ENCODE peak calls at places on chromosomes 6 and 20, in six cellular contexts. One of them, this sample, is unnamed.

GRCh38 chr6:84575264-84575663 is 189.1 kb downstream of the TBX18 start:
- DNase-seq in stimulated activated CD4-positive, alpha-beta T cell treated with anti-CD3 and anti-CD28 coated beads, TNF-alpha, amount 100 ng/mL, for 1 hour: no peak
- DNase-seq in T follicular helper cell: no peak
- DNase-seq in EH: peak
- DNase-seq in RPMI8226: no peak
- DNase-seq in ascending aorta: no peak
- DNase-seq in this sample: peak

GRCh38 chr6:137927777-137928218 is 60.7 kb downstream of the TNFAIP3 start:
- DNase-seq in stimulated activated CD4-positive, alpha-beta T cell treated with anti-CD3 and anti-CD28 coated beads, TNF-alpha, amount 100 ng/mL, for 1 hour: peak
- DNase-seq in T follicular helper cell: peak
- DNase-seq in EH: peak
- DNase-seq in RPMI8226: peak
- DNase-seq in ascending aorta: no peak
- DNase-seq in this sample: no peak

GRCh38 chr20:23350855-23351838 is 556 bp downstream of the NXT1 start:
- DNase-seq in stimulated activated CD4-positive, alpha-beta T cell treated with anti-CD3 and anti-CD28 coated beads, TNF-alpha, amount 100 ng/mL, for 1 hour: peak
- DNase-seq in T follicular helper cell: peak
- DNase-seq in EH: peak
- DNase-seq in RPMI8226: peak
- DNase-seq in ascending aorta: peak
- DNase-seq in this sample: peak

GRCh38 chr6:25122622-25123237 is 156.4 kb upstream of the CARMIL1 start:
- DNase-seq in stimulated activated CD4-positive, alpha-beta T cell treated with anti-CD3 and anti-CD28 coated beads, TNF-alpha, amount 100 ng/mL, for 1 hour: no peak
- DNase-seq in T follicular helper cell: no peak
- DNase-seq in EH: no peak
- DNase-seq in RPMI8226: peak
- DNase-seq in ascending aorta: no peak
- DNase-seq in this sample: no peak

GRCh38 chr6:82144007-82144851 is 103.3 kb downstream of the IBTK start:
- DNase-seq in stimulated activated CD4-positive, alpha-beta T cell treated with anti-CD3 and anti-CD28 coated beads, TNF-alpha, amount 100 ng/mL, for 1 hour: no peak
- DNase-seq in T follicular helper cell: no peak
- DNase-seq in EH: peak
- DNase-seq in RPMI8226: no peak
- DNase-seq in ascending aorta: peak
- DNase-seq in this sample: no peak

GRCh38 chr6:33664506-33665057 is 43.5 kb downstream of the ITPR3 start:
- DNase-seq in stimulated activated CD4-positive, alpha-beta T cell treated with anti-CD3 and anti-CD28 coated beads, TNF-alpha, amount 100 ng/mL, for 1 hour: no peak
- DNase-seq in T follicular helper cell: no peak
- DNase-seq in EH: no peak
- DNase-seq in RPMI8226: no peak
- DNase-seq in ascending aorta: no peak
- DNase-seq in this sample: no peak

GRCh38 chr6:119301429-119301828 is 48.1 kb downstream of the MAN1A1 start:
- DNase-seq in stimulated activated CD4-positive, alpha-beta T cell treated with anti-CD3 and anti-CD28 coated beads, TNF-alpha, amount 100 ng/mL, for 1 hour: no peak
- DNase-seq in T follicular helper cell: no peak
- DNase-seq in EH: no peak
- DNase-seq in RPMI8226: no peak
- DNase-seq in ascending aorta: no peak
- DNase-seq in this sample: no peak

GRCh38 chr6:797479-798077 is 104.6 kb upstream of the EXOC2 start:
- DNase-seq in stimulated activated CD4-positive, alpha-beta T cell treated with anti-CD3 and anti-CD28 coated beads, TNF-alpha, amount 100 ng/mL, for 1 hour: no peak
- DNase-seq in T follicular helper cell: peak
- DNase-seq in EH: peak
- DNase-seq in RPMI8226: peak
- DNase-seq in ascending aorta: no peak
- DNase-seq in this sample: peak

GRCh38 chr20:58669287-58670006 is 18.4 kb downstream of the STX16 start:
- DNase-seq in stimulated activated CD4-positive, alpha-beta T cell treated with anti-CD3 and anti-CD28 coated beads, TNF-alpha, amount 100 ng/mL, for 1 hour: no peak
- DNase-seq in T follicular helper cell: no peak
- DNase-seq in EH: no peak
- DNase-seq in RPMI8226: no peak
- DNase-seq in ascending aorta: no peak
- DNase-seq in this sample: peak

GRCh38 chr6:43809417-43810305 is 39.6 kb downstream of the VEGFA start:
- DNase-seq in stimulated activated CD4-positive, alpha-beta T cell treated with anti-CD3 and anti-CD28 coated beads, TNF-alpha, amount 100 ng/mL, for 1 hour: no peak
- DNase-seq in T follicular helper cell: no peak
- DNase-seq in EH: peak
- DNase-seq in RPMI8226: no peak
- DNase-seq in ascending aorta: no peak
- DNase-seq in this sample: peak

GRCh38 chr6:32047855-32048766 is 9.9 kb downstream of the CYP21A2 start:
- DNase-seq in stimulated activated CD4-positive, alpha-beta T cell treated with anti-CD3 and anti-CD28 coated beads, TNF-alpha, amount 100 ng/mL, for 1 hour: peak
- DNase-seq in T follicular helper cell: peak
- DNase-seq in EH: peak
- DNase-seq in RPMI8226: peak
- DNase-seq in ascending aorta: no peak
- DNase-seq in this sample: peak

GRCh38 chr6:79375635-79376425 is 141.3 kb upstream of the HMGN3 start:
- DNase-seq in stimulated activated CD4-positive, alpha-beta T cell treated with anti-CD3 and anti-CD28 coated beads, TNF-alpha, amount 100 ng/mL, for 1 hour: no peak
- DNase-seq in T follicular helper cell: no peak
- DNase-seq in EH: no peak
- DNase-seq in RPMI8226: no peak
- DNase-seq in ascending aorta: no peak
- DNase-seq in this sample: no peak

GRCh38 chr20:51661609-51662178 is 106.5 kb downstream of the ATP9A start:
- DNase-seq in stimulated activated CD4-positive, alpha-beta T cell treated with anti-CD3 and anti-CD28 coated beads, TNF-alpha, amount 100 ng/mL, for 1 hour: no peak
- DNase-seq in T follicular helper cell: peak
- DNase-seq in EH: peak
- DNase-seq in RPMI8226: no peak
- DNase-seq in ascending aorta: no peak
- DNase-seq in this sample: no peak

GRCh38 chr20:16020971-16021370 is 552.3 kb downstream of the KIF16B start:
- DNase-seq in stimulated activated CD4-positive, alpha-beta T cell treated with anti-CD3 and anti-CD28 coated beads, TNF-alpha, amount 100 ng/mL, for 1 hour: no peak
- DNase-seq in T follicular helper cell: no peak
- DNase-seq in EH: peak
- DNase-seq in RPMI8226: no peak
- DNase-seq in ascending aorta: no peak
- DNase-seq in this sample: no peak

GRCh38 chr6:148335582-148335981 is 7.1 kb upstream of the SASH1 start:
- DNase-seq in stimulated activated CD4-positive, alpha-beta T cell treated with anti-CD3 and anti-CD28 coated beads, TNF-alpha, amount 100 ng/mL, for 1 hour: no peak
- DNase-seq in T follicular helper cell: no peak
- DNase-seq in EH: peak
- DNase-seq in RPMI8226: no peak
- DNase-seq in ascending aorta: no peak
- DNase-seq in this sample: peak

GRCh38 chr20:11853359-11853758 is 64.3 kb upstream of the BTBD3 start:
- DNase-seq in stimulated activated CD4-positive, alpha-beta T cell treated with anti-CD3 and anti-CD28 coated beads, TNF-alpha, amount 100 ng/mL, for 1 hour: no peak
- DNase-seq in T follicular helper cell: no peak
- DNase-seq in EH: no peak
- DNase-seq in RPMI8226: no peak
- DNase-seq in ascending aorta: no peak
- DNase-seq in this sample: no peak

GRCh38 chr6:38034269-38034914 is 214.9 kb downstream of the ZFAND3 start:
- DNase-seq in stimulated activated CD4-positive, alpha-beta T cell treated with anti-CD3 and anti-CD28 coated beads, TNF-alpha, amount 100 ng/mL, for 1 hour: no peak
- DNase-seq in T follicular helper cell: no peak
- DNase-seq in EH: peak
- DNase-seq in RPMI8226: peak
- DNase-seq in ascending aorta: no peak
- DNase-seq in this sample: peak

GRCh38 chr6:167097770-167098169 is 25.1 kb upstream of the CCR6 start:
- DNase-seq in stimulated activated CD4-positive, alpha-beta T cell treated with anti-CD3 and anti-CD28 coated beads, TNF-alpha, amount 100 ng/mL, for 1 hour: no peak
- DNase-seq in T follicular helper cell: no peak
- DNase-seq in EH: no peak
- DNase-seq in RPMI8226: no peak
- DNase-seq in ascending aorta: no peak
- DNase-seq in this sample: no peak

GRCh38 chr6:32940656-32941411 is at the start of gene HLA-DMB:
- DNase-seq in stimulated activated CD4-positive, alpha-beta T cell treated with anti-CD3 and anti-CD28 coated beads, TNF-alpha, amount 100 ng/mL, for 1 hour: no peak
- DNase-seq in T follicular helper cell: peak
- DNase-seq in EH: peak
- DNase-seq in RPMI8226: peak
- DNase-seq in ascending aorta: no peak
- DNase-seq in this sample: peak

GRCh38 chr6:107539849-107540464 is 50.0 kb downstream of the SOBP start:
- DNase-seq in stimulated activated CD4-positive, alpha-beta T cell treated with anti-CD3 and anti-CD28 coated beads, TNF-alpha, amount 100 ng/mL, for 1 hour: no peak
- DNase-seq in T follicular helper cell: no peak
- DNase-seq in EH: no peak
- DNase-seq in RPMI8226: no peak
- DNase-seq in ascending aorta: no peak
- DNase-seq in this sample: no peak

GRCh38 chr6:163745566-163746400 is 331.3 kb downstream of the QKI start:
- DNase-seq in stimulated activated CD4-positive, alpha-beta T cell treated with anti-CD3 and anti-CD28 coated beads, TNF-alpha, amount 100 ng/mL, for 1 hour: no peak
- DNase-seq in T follicular helper cell: no peak
- DNase-seq in EH: peak
- DNase-seq in RPMI8226: no peak
- DNase-seq in ascending aorta: no peak
- DNase-seq in this sample: no peak

GRCh38 chr6:49087372-49087771 is 375.7 kb downstream of the MMUT start:
- DNase-seq in stimulated activated CD4-positive, alpha-beta T cell treated with anti-CD3 and anti-CD28 coated beads, TNF-alpha, amount 100 ng/mL, for 1 hour: no peak
- DNase-seq in T follicular helper cell: no peak
- DNase-seq in EH: no peak
- DNase-seq in RPMI8226: no peak
- DNase-seq in ascending aorta: no peak
- DNase-seq in this sample: no peak

GRCh38 chr20:48238326-48238725 is 453.0 kb upstream of the SULF2 start:
- DNase-seq in stimulated activated CD4-positive, alpha-beta T cell treated with anti-CD3 and anti-CD28 coated beads, TNF-alpha, amount 100 ng/mL, for 1 hour: no peak
- DNase-seq in T follicular helper cell: no peak
- DNase-seq in EH: peak
- DNase-seq in RPMI8226: peak
- DNase-seq in ascending aorta: no peak
- DNase-seq in this sample: no peak

GRCh38 chr6:121260651-121261102 is 73.6 kb downstream of the TBC1D32 start:
- DNase-seq in stimulated activated CD4-positive, alpha-beta T cell treated with anti-CD3 and anti-CD28 coated beads, TNF-alpha, amount 100 ng/mL, for 1 hour: no peak
- DNase-seq in T follicular helper cell: no peak
- DNase-seq in EH: peak
- DNase-seq in RPMI8226: no peak
- DNase-seq in ascending aorta: no peak
- DNase-seq in this sample: no peak

This sample was measured in Karpas-422.